ENCODE peak calls at places on chromosomes 11 and 22, in four cellular contexts. Q is uterus; K is adrenal gland; C is CD8-positive, alpha-beta T cell. Z is an unnamed sample.

GRCh38 chr11:2086239-2087040 is 52.7 kb downstream of the IGF2 start:
- DNase-seq in K (no peak), C (peak; percentile 3), Q (no peak), Z (no peak)

GRCh38 chr11:17631702-17632365 is 84.8 kb downstream of the OTOG start:
- DNase-seq in K (no peak), Q (no peak), C (no peak), Z (no peak)

GRCh38 chr22:35175392-35175791 is 81.9 kb upstream of the HMGXB4 start:
- DNase-seq in C (no peak), K (no peak), Q (no peak), Z (no peak)

GRCh38 chr11:32962016-32962415 is 53.7 kb upstream of the DEPDC7 start:
- DNase-seq in Q (no peak), K (no peak), C (no peak), Z (no peak)

GRCh38 chr11:97963528-97964331 is 1057.0 kb upstream of the CNTN5 start:
- DNase-seq in Q (no peak), K (no peak), C (no peak), Z (no peak)

GRCh38 chr11:17822021-17822781 is 87.6 kb downstream of the KCNC1 start:
- DNase-seq in C (no peak), K (peak; percentile 31), Q (no peak), Z (no peak)

GRCh38 chr11:67303989-67304411 is 670 bp downstream of the SSH3 start:
- DNase-seq in K (peak; percentile 26), Q (peak; percentile 31), C (peak; percentile 42), Z (no peak)

GRCh38 chr11:12485328-12485727 is 108.0 kb downstream of the PARVA start:
- DNase-seq in K (no peak), Q (no peak), C (no peak), Z (no peak)

GRCh38 chr22:19689408-19689807 is 24.9 kb upstream of the SEPTIN5 start:
- DNase-seq in K (no peak), Q (no peak), C (no peak), Z (no peak)

GRCh38 chr11:1832181-1832988 is 2.4 kb upstream of the SYT8 start:
- DNase-seq in K (peak; percentile 40), Q (no peak), C (peak; percentile 70), Z (no peak)

GRCh38 chr22:50325444-50326224 is 1.2 kb downstream of the DENND6B start:
- DNase-seq in K (no peak), C (no peak), Q (no peak), Z (no peak)

GRCh38 chr22:38138961-38139360 is 28.5 kb upstream of the BAIAP2L2 start:
- DNase-seq in K (no peak), Q (no peak), C (no peak), Z (no peak)

GRCh38 chr11:69888671-69889076 is 69.5 kb upstream of the FGF3 start:
- DNase-seq in K (peak; percentile 54), C (peak; percentile 70), Q (peak; percentile 33), Z (no peak)

GRCh38 chr11:93783362-93783761 is 720 bp upstream of the MED17 start:
- DNase-seq in Q (no peak), C (no peak), K (no peak), Z (no peak)

GRCh38 chr11:22041039-22041438 is 151.8 kb upstream of the ANO5 start:
- DNase-seq in C (no peak), K (no peak), Q (no peak), Z (no peak)

GRCh38 chr11:70542811-70543210 is 144.5 kb downstream of the CTTN start:
- DNase-seq in K (no peak), C (no peak), Q (no peak), Z (no peak)

GRCh38 chr22:38570841-38571364 is 920 bp upstream of the DMC1 start:
- DNase-seq in C (peak; percentile 46), Q (no peak), K (no peak), Z (peak; percentile 17)

GRCh38 chr22:26514419-26515161 is 2.3 kb upstream of the TFIP11 start:
- DNase-seq in K (no peak), C (no peak), Q (no peak), Z (no peak)

GRCh38 chr22:26515938-26516337 is 3.7 kb upstream of the TFIP11 start:
- DNase-seq in Q (no peak), C (no peak), K (no peak), Z (no peak)

GRCh38 chr22:26516503-26516902 is 4.2 kb upstream of the TFIP11 start:
- DNase-seq in K (no peak), C (no peak), Q (no peak), Z (no peak)

GRCh38 chr22:26512149-26512793 is at the start of gene TFIP11:
- DNase-seq in K (peak; percentile 93), Q (peak; percentile 94), C (peak; percentile 94), Z (peak; percentile 74)

DNA sequence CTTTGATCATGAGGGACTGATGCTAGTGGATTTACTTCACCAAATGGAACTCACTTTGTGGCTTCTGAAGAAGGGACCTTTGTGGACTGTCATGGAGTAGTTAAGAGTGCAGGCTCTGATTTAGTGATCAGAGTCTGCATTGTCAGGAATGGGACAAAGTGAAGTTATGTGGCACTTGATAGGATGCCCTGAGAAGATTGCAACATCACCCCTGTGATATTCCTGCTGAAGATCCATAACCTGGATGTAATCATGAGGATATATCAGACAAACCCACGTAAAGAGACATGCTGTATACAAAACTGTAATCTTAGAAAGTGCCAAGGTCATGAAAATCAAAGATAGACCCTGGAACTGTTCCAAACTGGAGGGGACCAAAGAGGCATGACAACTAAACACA is 1.6 kb upstream of the TFIP11 start:
- DNase-seq in K (no peak), C (no peak), Q (no peak), Z (no peak)
- H3K27ac ChIP-seq in K (no peak overlapping the region), C (no peak overlapping the region), Q (no peak overlapping the region), Z (no peak overlapping the region)

DNA sequence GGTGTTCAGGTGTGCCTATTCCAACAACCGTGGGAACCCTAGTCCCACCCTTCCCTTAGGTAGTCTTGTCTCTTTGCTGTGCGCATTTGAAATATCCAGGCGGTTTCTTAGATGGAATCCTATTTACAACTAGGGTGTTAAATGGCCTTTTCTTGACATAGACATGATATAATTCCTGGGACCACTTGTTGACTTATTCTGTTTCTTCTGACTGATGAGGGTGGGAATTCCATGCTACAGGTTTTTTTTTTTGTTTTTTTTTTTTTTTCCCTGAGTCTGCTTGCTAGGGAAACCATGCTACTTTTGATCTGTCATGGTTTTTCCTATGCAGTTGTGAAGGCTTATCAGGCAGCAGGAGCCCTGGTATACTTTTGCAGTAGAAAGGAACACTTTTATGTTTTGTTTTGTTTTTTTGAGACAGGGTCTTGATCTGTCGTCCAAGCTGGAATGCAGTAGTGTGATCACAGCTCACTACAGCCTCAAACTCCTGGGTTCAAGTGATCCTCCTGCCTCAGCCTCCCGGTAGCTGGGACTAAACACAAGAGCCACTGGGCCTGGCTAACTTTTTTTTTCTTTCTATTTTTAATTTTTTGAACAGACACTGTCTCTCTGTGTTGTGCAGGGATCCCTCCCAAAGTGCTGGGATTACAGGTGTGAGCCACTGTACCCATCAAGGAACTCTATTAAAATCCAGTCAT is 1.5 kb downstream of the STIM1 start:
- DNase-seq in K (no peak), C (no peak), Q (no peak), Z (no peak)
- H3K27ac ChIP-seq in K (no peak overlapping the region), C (peak overlapping the region; percentile 58), Q (peak overlapping the region; percentile 87), Z (no peak overlapping the region)

DNA sequence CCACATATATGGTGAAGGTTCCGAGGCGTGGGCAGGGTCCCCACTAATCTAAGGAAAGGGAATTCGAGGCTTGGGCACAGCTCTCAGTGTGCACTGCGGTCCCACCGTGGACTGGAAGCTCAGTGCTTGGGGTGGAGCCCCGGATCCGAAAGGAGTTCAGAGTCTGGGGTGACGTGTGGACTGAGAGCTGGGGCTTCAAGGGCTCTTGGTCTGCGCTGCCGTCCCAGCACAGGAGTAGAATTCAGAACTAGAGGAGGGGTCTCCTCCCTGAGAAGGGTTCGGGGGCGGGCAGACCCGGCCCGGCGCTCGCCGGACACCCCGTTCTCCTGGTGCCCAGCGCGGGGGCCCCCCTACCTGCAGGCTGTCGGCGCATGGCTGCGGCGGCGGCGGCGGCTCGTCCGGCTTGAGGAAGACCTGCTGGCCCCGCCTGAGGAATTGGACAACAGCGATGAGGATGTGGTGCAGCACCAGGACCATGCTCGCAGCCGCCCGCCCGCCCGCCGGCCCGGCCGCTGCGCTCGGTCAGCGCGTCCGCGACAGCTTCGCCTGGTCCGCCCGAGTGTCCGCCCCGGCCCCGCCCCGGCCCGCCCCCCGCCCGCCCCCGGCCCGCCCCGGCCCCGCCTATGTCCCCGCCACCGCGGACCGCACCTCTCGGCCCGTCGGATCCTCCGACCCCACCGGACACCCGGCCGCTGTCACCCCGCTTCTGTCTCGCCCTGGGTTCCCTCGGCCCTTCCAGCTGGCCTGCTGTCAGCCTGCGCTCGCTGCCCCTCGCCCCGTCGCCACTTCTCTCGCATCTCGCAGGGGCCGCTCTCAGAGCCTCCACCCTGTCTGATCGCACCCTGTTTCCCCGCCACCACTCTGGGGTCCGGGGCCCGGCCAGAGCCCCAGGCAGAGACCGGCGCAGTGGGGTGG is 32.1 kb downstream of the PDE2A start:
- DNase-seq in Q (peak; percentile 30), C (no peak), K (no peak), Z (peak; percentile 16)
- H3K27ac ChIP-seq in Q (peak overlapping the region; percentile 58), C (no peak overlapping the region), K (no peak overlapping the region), Z (peak overlapping the region; percentile 61)

GRCh38 chr11:46917109-46918086 is 952 bp downstream of the LRP4 start:
- DNase-seq in Q (no peak), K (no peak), C (no peak), Z (no peak)

GRCh38 chr11:46916669-46917108 is 1.7 kb downstream of the LRP4 start:
- DNase-seq in K (peak; percentile 72), Q (peak; percentile 63), C (peak; percentile 17), Z (no peak)

GRCh38 chr11:46920709-46921108 is 2.4 kb upstream of the LRP4 start:
- DNase-seq in C (no peak), K (peak; percentile 88), Q (peak; percentile 66), Z (peak; percentile 20)

GRCh38 chr11:46918087-46918751 is at the start of gene LRP4:
- DNase-seq in C (peak; percentile 22), K (no peak), Q (peak; percentile 37), Z (peak; percentile 53)

DNA sequence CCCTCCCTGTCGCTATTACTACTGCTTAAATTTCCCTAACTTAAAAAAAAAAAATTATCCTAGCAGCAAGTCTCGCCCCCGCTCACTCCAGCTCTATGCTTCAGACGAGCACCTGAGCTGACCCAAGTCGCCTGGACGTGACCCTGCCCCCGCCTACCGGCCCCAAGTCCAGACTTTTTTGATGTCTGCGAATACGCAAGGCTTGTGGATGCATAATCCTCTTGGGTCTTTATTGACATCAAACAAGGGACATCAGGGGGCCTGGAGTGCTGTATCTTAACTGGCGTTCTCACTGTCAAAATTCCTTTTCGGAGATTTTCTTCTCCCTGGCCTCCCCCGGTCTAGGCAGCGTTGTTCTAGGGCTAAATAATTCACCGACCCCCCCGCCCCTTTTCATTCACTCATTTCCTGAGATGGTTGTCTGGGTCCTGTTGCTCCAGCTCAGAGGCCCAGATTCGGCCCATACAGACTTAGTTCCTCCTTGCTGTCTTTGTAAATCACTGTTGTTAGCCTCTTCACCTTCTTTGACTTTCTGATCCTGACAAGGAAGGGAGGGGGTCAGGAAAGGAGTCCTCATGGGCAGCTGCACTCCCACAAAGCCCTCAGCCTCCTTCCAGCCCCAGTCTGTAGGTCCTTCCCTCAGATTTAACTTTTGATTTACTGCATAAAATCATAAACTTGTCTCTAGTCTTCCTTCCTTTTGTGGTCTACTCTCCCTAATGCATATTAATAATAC is 596 bp upstream of the LRP4 start:
- DNase-seq in K (no peak), Q (no peak), C (no peak), Z (no peak)
- H3K27ac ChIP-seq in K (no peak overlapping the region), Q (peak overlapping the region; percentile 78), C (no peak overlapping the region), Z (peak overlapping the region; percentile 76)

DNA sequence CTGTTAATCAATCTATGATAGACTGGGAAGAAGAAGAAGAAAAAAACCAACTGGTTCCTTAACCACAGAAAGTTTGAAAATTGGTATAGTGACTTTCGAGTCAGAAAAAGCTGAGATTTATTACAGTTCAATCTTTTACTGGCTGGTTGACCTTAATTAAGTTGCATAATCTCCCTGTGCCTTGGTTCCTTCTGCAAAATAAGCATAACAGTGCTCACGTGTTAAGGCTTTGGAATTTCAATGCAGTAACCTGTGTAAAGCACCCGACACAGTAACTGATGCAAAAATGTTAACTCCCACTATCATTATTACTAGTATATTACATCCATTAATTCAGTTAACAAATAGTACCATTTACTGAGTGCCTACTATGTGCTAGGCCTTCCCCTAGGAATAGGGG is 22.6 kb upstream of the E2F8 start:
- DNase-seq in Q (no peak), K (no peak), C (no peak), Z (no peak)
- H3K27ac ChIP-seq in Q (no peak overlapping the region), K (no peak overlapping the region), C (no peak overlapping the region), Z (no peak overlapping the region)